ENCODE peak calls at places on chromosomes 2 and 18, in six cellular contexts. One of them, this sample, is unnamed.

GRCh38 chr2:163692081-163692480 is 43.7 kb downstream of the FIGN start:
- DNase-seq in aorta: no peak
- DNase-seq in GM23248: peak; percentile 22
- DNase-seq in cardiac muscle cell: no peak
- DNase-seq in GM12864: no peak
- DNase-seq in esophagus muscularis mucosa: no peak
- DNase-seq in this sample: no peak

GRCh38 chr2:222452422-222452950 is 28.1 kb downstream of the SGPP2 start:
- DNase-seq in aorta: no peak
- DNase-seq in GM23248: no peak
- DNase-seq in cardiac muscle cell: no peak
- DNase-seq in GM12864: no peak
- DNase-seq in esophagus muscularis mucosa: no peak
- DNase-seq in this sample: no peak

GRCh38 chr2:8002765-8003393 is 679.0 kb upstream of the ID2 start:
- DNase-seq in aorta: no peak
- DNase-seq in GM23248: no peak
- DNase-seq in cardiac muscle cell: no peak
- DNase-seq in GM12864: no peak
- DNase-seq in esophagus muscularis mucosa: no peak
- DNase-seq in this sample: no peak

GRCh38 chr18:23071285-23071684 is 64.0 kb upstream of the CABLES1 start:
- DNase-seq in aorta: no peak
- DNase-seq in GM23248: peak; percentile 10
- DNase-seq in cardiac muscle cell: no peak
- DNase-seq in GM12864: peak; percentile 84
- DNase-seq in esophagus muscularis mucosa: no peak
- DNase-seq in this sample: peak; percentile 16

GRCh38 chr2:62412347-62412742 is 93.7 kb downstream of the TMEM17 start:
- DNase-seq in aorta: no peak
- DNase-seq in GM23248: peak; percentile 13
- DNase-seq in cardiac muscle cell: no peak
- DNase-seq in GM12864: no peak
- DNase-seq in esophagus muscularis mucosa: no peak
- DNase-seq in this sample: no peak

GRCh38 chr18:395481-396250 is 104.8 kb downstream of the COLEC12 start:
- DNase-seq in aorta: no peak
- DNase-seq in GM23248: peak; percentile 91
- DNase-seq in cardiac muscle cell: no peak
- DNase-seq in GM12864: no peak
- DNase-seq in esophagus muscularis mucosa: no peak
- DNase-seq in this sample: peak; percentile 64

GRCh38 chr2:168976034-168976654 is 55.0 kb downstream of the ABCB11 start:
- DNase-seq in aorta: no peak
- DNase-seq in GM23248: no peak
- DNase-seq in cardiac muscle cell: no peak
- DNase-seq in GM12864: no peak
- DNase-seq in esophagus muscularis mucosa: no peak
- DNase-seq in this sample: no peak

GRCh38 chr18:57809190-57809589 is 6.1 kb upstream of the ATP8B1 start:
- DNase-seq in aorta: no peak
- DNase-seq in GM23248: no peak
- DNase-seq in cardiac muscle cell: no peak
- DNase-seq in GM12864: no peak
- DNase-seq in esophagus muscularis mucosa: no peak
- DNase-seq in this sample: no peak

GRCh38 chr2:227450196-227450851 is 21.6 kb upstream of the AGFG1 start:
- DNase-seq in aorta: no peak
- DNase-seq in GM23248: no peak
- DNase-seq in cardiac muscle cell: no peak
- DNase-seq in GM12864: no peak
- DNase-seq in esophagus muscularis mucosa: no peak
- DNase-seq in this sample: peak; percentile 60

GRCh38 chr2:44310287-44310686 is 35.0 kb downstream of the SLC3A1 start:
- DNase-seq in aorta: no peak
- DNase-seq in GM23248: peak; percentile 13
- DNase-seq in cardiac muscle cell: no peak
- DNase-seq in GM12864: no peak
- DNase-seq in esophagus muscularis mucosa: no peak
- DNase-seq in this sample: no peak

GRCh38 chr2:191968151-191968550 is 121.3 kb upstream of the CAVIN2 start:
- DNase-seq in aorta: no peak
- DNase-seq in GM23248: no peak
- DNase-seq in cardiac muscle cell: no peak
- DNase-seq in GM12864: no peak
- DNase-seq in esophagus muscularis mucosa: no peak
- DNase-seq in this sample: no peak

GRCh38 chr18:2589345-2590060 is 18.1 kb downstream of the NDC80 start:
- DNase-seq in aorta: no peak
- DNase-seq in GM23248: no peak
- DNase-seq in cardiac muscle cell: no peak
- DNase-seq in GM12864: no peak
- DNase-seq in esophagus muscularis mucosa: no peak
- DNase-seq in this sample: no peak

GRCh38 chr2:109450574-109451265 is 163.0 kb downstream of the SEPTIN10 start:
- DNase-seq in aorta: peak; percentile 85
- DNase-seq in GM23248: no peak
- DNase-seq in cardiac muscle cell: no peak
- DNase-seq in GM12864: no peak
- DNase-seq in esophagus muscularis mucosa: no peak
- DNase-seq in this sample: no peak

GRCh38 chr2:179524940-179525339 is 260.3 kb upstream of the SESTD1 start:
- DNase-seq in aorta: no peak
- DNase-seq in GM23248: no peak
- DNase-seq in cardiac muscle cell: no peak
- DNase-seq in GM12864: no peak
- DNase-seq in esophagus muscularis mucosa: no peak
- DNase-seq in this sample: no peak

GRCh38 chr18:79634593-79634992 is 45.0 kb upstream of the CTDP1 start:
- DNase-seq in aorta: no peak
- DNase-seq in GM23248: peak; percentile 71
- DNase-seq in cardiac muscle cell: no peak
- DNase-seq in GM12864: no peak
- DNase-seq in esophagus muscularis mucosa: no peak
- DNase-seq in this sample: no peak

GRCh38 chr2:28736034-28736433 is 15.6 kb upstream of the PPP1CB start:
- DNase-seq in aorta: peak; percentile 86
- DNase-seq in GM23248: peak; percentile 49
- DNase-seq in cardiac muscle cell: peak; percentile 83
- DNase-seq in GM12864: no peak
- DNase-seq in esophagus muscularis mucosa: no peak
- DNase-seq in this sample: peak; percentile 50

GRCh38 chr2:182883451-182883850 is 17.0 kb upstream of the FRZB start:
- DNase-seq in aorta: no peak
- DNase-seq in GM23248: no peak
- DNase-seq in cardiac muscle cell: no peak
- DNase-seq in GM12864: no peak
- DNase-seq in esophagus muscularis mucosa: no peak
- DNase-seq in this sample: peak; percentile 23

GRCh38 chr18:25935356-25935755 is 155.1 kb downstream of the SS18 start:
- DNase-seq in aorta: no peak
- DNase-seq in GM23248: no peak
- DNase-seq in cardiac muscle cell: no peak
- DNase-seq in GM12864: no peak
- DNase-seq in esophagus muscularis mucosa: no peak
- DNase-seq in this sample: no peak

GRCh38 chr2:37676274-37676673 is 4.8 kb upstream of the CDC42EP3 start:
- DNase-seq in aorta: no peak
- DNase-seq in GM23248: peak; percentile 77
- DNase-seq in cardiac muscle cell: no peak
- DNase-seq in GM12864: no peak
- DNase-seq in esophagus muscularis mucosa: no peak
- DNase-seq in this sample: peak; percentile 60

GRCh38 chr2:197266477-197266876 is 44.1 kb downstream of the ANKRD44 start:
- DNase-seq in aorta: no peak
- DNase-seq in GM23248: no peak
- DNase-seq in cardiac muscle cell: no peak
- DNase-seq in GM12864: no peak
- DNase-seq in esophagus muscularis mucosa: peak; percentile 29
- DNase-seq in this sample: no peak

GRCh38 chr18:64142904-64143303 is 6.0 kb downstream of the LINC00305 start:
- DNase-seq in aorta: no peak
- DNase-seq in GM23248: no peak
- DNase-seq in cardiac muscle cell: no peak
- DNase-seq in GM12864: no peak
- DNase-seq in esophagus muscularis mucosa: no peak
- DNase-seq in this sample: no peak

GRCh38 chr2:219285894-219286425 is 6.8 kb downstream of the DNAJB2 start:
- DNase-seq in aorta: peak; percentile 74
- DNase-seq in GM23248: peak; percentile 82
- DNase-seq in cardiac muscle cell: peak; percentile 70
- DNase-seq in GM12864: no peak
- DNase-seq in esophagus muscularis mucosa: no peak
- DNase-seq in this sample: peak; percentile 52

GRCh38 chr2:47345584-47345913 is 57.4 kb upstream of the MSH2 start:
- DNase-seq in aorta: no peak
- DNase-seq in GM23248: no peak
- DNase-seq in cardiac muscle cell: no peak
- DNase-seq in GM12864: no peak
- DNase-seq in esophagus muscularis mucosa: no peak
- DNase-seq in this sample: no peak
- H3K4me3 ChIP-seq in aorta: no peak overlapping the region
- H3K4me3 ChIP-seq in GM23248: no peak overlapping the region
- H3K4me3 ChIP-seq in cardiac muscle cell: no peak overlapping the region
- H3K4me3 ChIP-seq in GM12864: no peak overlapping the region
- H3K4me3 ChIP-seq in esophagus muscularis mucosa: peak overlapping the region; percentile 42
- H3K4me3 ChIP-seq in this sample: peak overlapping the region; percentile 35

GRCh38 chr2:106704798-106705197 is 181.2 kb downstream of the ST6GAL2 start:
- DNase-seq in aorta: no peak
- DNase-seq in GM23248: no peak
- DNase-seq in cardiac muscle cell: no peak
- DNase-seq in GM12864: no peak
- DNase-seq in esophagus muscularis mucosa: no peak
- DNase-seq in this sample: no peak
- H3K4me3 ChIP-seq in aorta: no peak overlapping the region
- H3K4me3 ChIP-seq in GM23248: no peak overlapping the region
- H3K4me3 ChIP-seq in cardiac muscle cell: no peak overlapping the region
- H3K4me3 ChIP-seq in GM12864: no peak overlapping the region
- H3K4me3 ChIP-seq in esophagus muscularis mucosa: no peak overlapping the region
- H3K4me3 ChIP-seq in this sample: no peak overlapping the region

GRCh38 chr2:204333861-204334260 is 211.4 kb upstream of the PARD3B start:
- DNase-seq in aorta: no peak
- DNase-seq in GM23248: no peak
- DNase-seq in cardiac muscle cell: no peak
- DNase-seq in GM12864: no peak
- DNase-seq in esophagus muscularis mucosa: no peak
- DNase-seq in this sample: no peak
- H3K4me3 ChIP-seq in aorta: no peak overlapping the region
- H3K4me3 ChIP-seq in GM23248: no peak overlapping the region
- H3K4me3 ChIP-seq in cardiac muscle cell: no peak overlapping the region
- H3K4me3 ChIP-seq in GM12864: no peak overlapping the region
- H3K4me3 ChIP-seq in esophagus muscularis mucosa: no peak overlapping the region
- H3K4me3 ChIP-seq in this sample: no peak overlapping the region

GRCh38 chr2:12495247-12495868 is 221.4 kb upstream of the TRIB2 start:
- DNase-seq in aorta: no peak
- DNase-seq in GM23248: no peak
- DNase-seq in cardiac muscle cell: no peak
- DNase-seq in GM12864: no peak
- DNase-seq in esophagus muscularis mucosa: no peak
- DNase-seq in this sample: no peak
- H3K4me3 ChIP-seq in aorta: no peak overlapping the region
- H3K4me3 ChIP-seq in GM23248: no peak overlapping the region
- H3K4me3 ChIP-seq in cardiac muscle cell: no peak overlapping the region
- H3K4me3 ChIP-seq in GM12864: no peak overlapping the region
- H3K4me3 ChIP-seq in esophagus muscularis mucosa: no peak overlapping the region
- H3K4me3 ChIP-seq in this sample: no peak overlapping the region